ENCODE peak calls at places on chromosome 5, in four cellular contexts. Z is WTC11, U is K562, D is GM12878. W is an unnamed sample.

GRCh38 chr5:58629190-58630159 is 46.6 kb downstream of the RAB3C start:
- DNase-seq in D (no peak), Z (no peak), U (no peak), W (peak; percentile 7)

GRCh38 chr5:51495672-51496071 is 112.4 kb downstream of the ISL1 start:
- DNase-seq in D (no peak), U (no peak), Z (no peak), W (no peak)

GRCh38 chr5:94793113-94793815 is 174.8 kb downstream of the SLF1 start:
- DNase-seq in Z (no peak), D (peak; percentile 92), U (no peak), W (no peak)

GRCh38 chr5:171415115-171415730 is 4.2 kb upstream of the FGF18 start:
- DNase-seq in Z (no peak), D (no peak), U (no peak), W (no peak)

GRCh38 chr5:150778103-150778516 is 447 bp upstream of the SMIM3 start:
- DNase-seq in U (no peak), Z (no peak), D (no peak), W (no peak)

GRCh38 chr5:170168797-170169196 is 63.1 kb downstream of the FOXI1 start:
- DNase-seq in U (no peak), Z (no peak), D (no peak), W (no peak)

GRCh38 chr5:127011151-127011550 is 19.2 kb downstream of the MARCHF3 start:
- DNase-seq in Z (no peak), U (no peak), D (no peak), W (no peak)

GRCh38 chr5:145531038-145531734 is 304.0 kb downstream of the PRELID2 start:
- DNase-seq in U (no peak), Z (no peak), D (no peak), W (no peak)

GRCh38 chr5:149416977-149417713 is 38.1 kb upstream of the IL17B start:
- DNase-seq in U (no peak), Z (no peak), D (no peak), W (no peak)

GRCh38 chr5:7679663-7680062 is 171.3 kb downstream of the CFAP90 start:
- DNase-seq in U (no peak), D (no peak), Z (no peak), W (no peak)

GRCh38 chr5:162068412-162068811 is 839 bp downstream of the GABRG2 start:
- DNase-seq in D (no peak), Z (peak; percentile 90), U (no peak), W (peak; percentile 40)

GRCh38 chr5:107812570-107813141 is 141.9 kb upstream of the EFNA5 start:
- DNase-seq in U (no peak), Z (no peak), D (peak; percentile 79), W (no peak)

GRCh38 chr5:78345485-78345884 is 14.9 kb upstream of the SCAMP1 start:
- DNase-seq in Z (no peak), U (no peak), D (no peak), W (no peak)

GRCh38 chr5:61342066-61342465 is 10.0 kb downstream of the ZSWIM6 start:
- DNase-seq in Z (no peak), U (no peak), D (no peak), W (no peak)

GRCh38 chr5:135153661-135154060 is 119.6 kb upstream of the PITX1 start:
- DNase-seq in D (no peak), U (peak; percentile 62), Z (no peak), W (no peak)

GRCh38 chr5:41156739-41157138 is 56.6 kb downstream of the C6 start:
- DNase-seq in Z (no peak), U (no peak), D (no peak), W (no peak)

GRCh38 chr5:131534995-131535394 is 100.0 kb downstream of the RAPGEF6 start:
- DNase-seq in Z (no peak), D (no peak), U (no peak), W (no peak)

GRCh38 chr5:139390639-139391569 is 1.2 kb upstream of the MZB1 start:
- DNase-seq in Z (no peak), D (no peak), U (no peak), W (no peak)

GRCh38 chr5:135964670-135965320 is 10.0 kb upstream of the LECT2 start:
- DNase-seq in Z (no peak), U (no peak), D (no peak), W (no peak)

GRCh38 chr5:172530406-172530805 is 76.1 kb upstream of the SH3PXD2B start:
- DNase-seq in Z (no peak), U (no peak), D (no peak), W (no peak)

GRCh38 chr5:153445875-153446567 is 44.4 kb upstream of the GRIA1 start:
- DNase-seq in Z (no peak), U (no peak), D (no peak), W (no peak)

GRCh38 chr5:175690586-175690985 is 32.7 kb downstream of the HRH2 start:
- DNase-seq in D (no peak), Z (no peak), U (no peak), W (no peak)

GRCh38 chr5:175254155-175254554 is 189.8 kb downstream of the DRD1 start:
- DNase-seq in U (no peak), D (no peak), Z (no peak), W (no peak)

DNA sequence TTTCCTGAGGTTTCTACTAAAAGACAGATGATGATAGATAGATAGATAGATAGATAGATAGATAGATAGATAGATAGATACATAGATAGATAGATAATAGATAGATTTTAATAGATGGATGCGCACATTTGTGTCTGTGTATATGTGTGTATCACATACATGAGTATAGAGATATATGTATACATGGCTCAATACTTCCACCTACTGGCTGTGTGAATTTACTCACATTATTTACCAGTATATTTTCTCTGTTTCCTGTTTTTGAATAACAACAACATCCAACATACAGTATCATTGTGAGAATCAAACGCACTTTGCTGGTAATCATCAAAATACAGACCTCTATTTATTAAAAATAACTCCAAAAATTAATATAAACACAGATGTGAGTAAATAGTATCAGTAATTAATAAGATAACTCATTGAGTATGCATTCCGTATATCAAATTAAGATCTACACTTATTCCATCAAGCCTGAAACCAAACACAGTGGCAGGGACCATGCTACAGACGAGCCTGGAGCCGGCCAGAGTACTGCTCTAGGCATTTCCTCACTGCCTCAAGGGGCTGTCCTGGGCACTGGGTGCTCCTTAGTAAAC is 338.0 kb downstream of the SEMA5A start:
- DNase-seq in D (no peak), Z (no peak), U (peak; percentile 41), W (peak; percentile 34)
- TF ChIP-seq ATF2 in D (no peak), Z (no peak), U (no peak), W (no peak)

GRCh38 chr5:35856186-35857003 is at the start of gene IL7R:
- DNase-seq in Z (no peak), U (no peak), D (no peak), W (no peak)
- TF ChIP-seq ETV6 in Z (no peak), U (no peak), D (peak; percentile 85), W (no peak)

DNA sequence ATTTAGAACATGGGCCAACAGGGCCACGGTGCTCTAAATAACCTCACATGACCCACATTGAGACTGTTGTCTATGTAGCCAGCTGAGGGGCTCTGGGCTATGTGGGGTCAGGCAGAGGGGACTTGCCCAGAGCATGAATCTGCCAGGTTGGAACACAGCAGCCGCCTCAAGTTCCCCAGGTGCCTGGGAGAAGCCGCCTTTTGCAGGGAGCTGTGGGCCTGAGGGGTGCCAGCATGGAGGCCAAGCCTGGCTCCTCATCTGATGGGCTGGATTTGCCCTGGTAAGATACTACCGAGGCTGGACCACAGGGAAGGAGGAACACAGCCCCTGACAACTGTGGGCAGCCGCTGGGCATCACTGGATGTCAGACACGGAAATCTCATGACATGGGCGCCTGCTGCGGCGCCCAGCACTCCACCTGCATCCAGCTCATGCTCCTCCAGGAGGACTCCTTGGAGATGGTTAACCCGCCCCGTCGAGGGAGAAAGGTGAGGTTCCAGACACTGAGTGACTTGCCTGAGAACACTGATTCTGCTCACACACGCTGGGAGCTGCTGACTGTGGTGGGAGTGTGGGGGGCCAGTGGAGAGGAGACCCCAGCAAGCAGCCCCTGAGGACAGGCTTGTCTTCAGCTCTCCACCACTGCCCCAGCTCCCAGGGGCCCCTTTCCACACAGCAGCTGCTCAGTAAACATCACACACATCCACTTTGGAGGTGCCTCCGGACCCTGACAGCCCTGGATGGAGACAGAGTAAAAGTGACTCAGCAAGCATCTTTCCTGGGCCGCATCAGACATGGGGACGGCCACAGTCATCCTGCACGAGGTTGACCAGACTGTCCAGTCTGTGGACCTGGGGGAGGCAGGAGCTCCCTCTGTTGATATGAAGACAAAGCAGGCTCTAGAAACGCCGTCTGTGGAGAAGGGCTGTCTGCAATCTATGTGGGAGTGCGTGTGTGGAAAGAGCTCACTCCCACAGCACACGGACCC is 283.6 kb upstream of the IRX4 start:
- DNase-seq in Z (no peak), U (no peak), D (no peak), W (no peak)
- TF ChIP-seq ATF2 in Z (no peak), U (no peak), D (no peak), W (no peak)

GRCh38 chr5:42832060-42832459 is 20.4 kb upstream of the SELENOP start:
- DNase-seq in U (no peak), D (no peak), Z (no peak), W (no peak)
- TF ChIP-seq ETV6 in U (no peak), D (no peak), Z (no peak), W (no peak)

GRCh38 chr5:96927008-96927407 is 8.9 kb upstream of the LNPEP start:
- DNase-seq in Z (no peak), U (no peak), D (no peak), W (no peak)
- TF ChIP-seq ATF2 in Z (no peak), U (no peak), D (no peak), W (no peak)

GRCh38 chr5:10704949-10705621 is 55.9 kb downstream of the DAP start:
- DNase-seq in U (peak; percentile 48), D (no peak), Z (no peak), W (no peak)
- TF ChIP-seq ETV6 in U (peak; percentile 94), D (peak; percentile 88), Z (no peak), W (no peak)

W was measured in HepG2.